ENCODE peak calls at places on chromosomes 7 and 10, in ten cellular contexts. C, G, R, P, T, Z, F, M, K and V are unnamed samples.

GRCh38 chr10:101568054-101568745 is 19.9 kb downstream of the POLL start:
- DNase-seq in C (no peak), G (no peak), R (no peak), P (peak), T (no peak), Z (no peak), F (no peak), M (no peak), K (no peak), V (no peak)

GRCh38 chr7:78563186-78563585 is 764.6 kb downstream of the PHTF2 start:
- DNase-seq in C (no peak), G (no peak), R (no peak), P (no peak), T (no peak), Z (no peak), F (no peak), M (no peak), K (no peak), V (no peak)

GRCh38 chr10:36344240-36344639 is 702.1 kb upstream of the FZD8 start:
- DNase-seq in C (no peak), G (no peak), R (no peak), P (no peak), T (no peak), Z (no peak), F (no peak), M (no peak), K (peak), V (peak)

GRCh38 chr7:129499915-129500463 is 2.3 kb upstream of the SMKR1 start:
- DNase-seq in C (no peak), G (no peak), R (no peak), P (peak), T (no peak), Z (no peak), F (no peak), M (no peak), K (no peak), V (no peak)

GRCh38 chr7:140723002-140723401 is 26.5 kb downstream of the NDUFB2 start:
- DNase-seq in C (no peak), G (no peak), R (no peak), P (no peak), T (peak), Z (no peak), F (no peak), M (no peak), K (no peak), V (no peak)

GRCh38 chr7:94561841-94562514 is 52.4 kb downstream of the CASD1 start:
- DNase-seq in C (no peak), G (no peak), R (no peak), P (no peak), T (no peak), Z (no peak), F (no peak), M (no peak), K (peak), V (peak)

GRCh38 chr10:110324201-110324804 is 19.6 kb upstream of the SMNDC1 start:
- DNase-seq in C (no peak), G (no peak), R (no peak), P (no peak), T (no peak), Z (no peak), F (no peak), M (no peak), K (peak), V (no peak)

GRCh38 chr7:157458254-157458633 is 121.4 kb downstream of the DNAJB6 start:
- DNase-seq in C (no peak), G (no peak), R (no peak), P (no peak), T (no peak), Z (no peak), F (no peak), M (no peak), K (no peak), V (no peak)

GRCh38 chr10:52644678-52645434 is 127.7 kb downstream of the MBL2 start:
- DNase-seq in C (peak), G (peak), R (no peak), P (no peak), T (no peak), Z (peak), F (peak), M (no peak), K (peak), V (peak)

GRCh38 chr7:157008-157310 is 35.4 kb upstream of the FAM20C start:
- DNase-seq in C (no peak), G (no peak), R (no peak), P (no peak), T (no peak), Z (no peak), F (no peak), M (no peak), K (no peak), V (no peak)

GRCh38 chr10:127402596-127403409 is 146.3 kb upstream of the NPS start:
- DNase-seq in C (no peak), G (no peak), R (no peak), P (no peak), T (no peak), Z (peak), F (no peak), M (no peak), K (no peak), V (no peak)

GRCh38 chr7:66946545-66946944 is 25.5 kb downstream of the TMEM248 start:
- DNase-seq in C (no peak), G (no peak), R (no peak), P (no peak), T (no peak), Z (no peak), F (no peak), M (no peak), K (no peak), V (no peak)

GRCh38 chr10:86535057-86535882 is 13.7 kb upstream of the WAPL start:
- DNase-seq in C (no peak), G (peak), R (peak), P (no peak), T (peak), Z (peak), F (peak), M (peak), K (peak), V (peak)